ENCODE peak calls at places on chromosomes 1 and 21, in eight cellular contexts. One of them, this sample, is unnamed.
A peak's percentile ranks its signal among the peaks of the same experiment; 100 is the strongest.

GRCh38 chr1:180567664-180568063 is 8.9 kb downstream of the OVAAL start:
- DNase-seq in K562: no peak
- DNase-seq in transverse colon: no peak
- DNase-seq in HCT116: no peak
- DNase-seq in ovary: no peak
- DNase-seq in H54: no peak
- DNase-seq in IMR-90: no peak
- DNase-seq in uterus: no peak
- DNase-seq in this sample: no peak

GRCh38 chr21:33848252-33848953 is 67.2 kb downstream of the ATP5PO start:
- DNase-seq in K562: no peak
- DNase-seq in transverse colon: peak; percentile 22
- DNase-seq in HCT116: no peak
- DNase-seq in ovary: no peak
- DNase-seq in H54: no peak
- DNase-seq in IMR-90: no peak
- DNase-seq in uterus: no peak
- DNase-seq in this sample: no peak

GRCh38 chr1:244665771-244666217 is 12.9 kb downstream of the DESI2 start:
- DNase-seq in K562: no peak
- DNase-seq in transverse colon: no peak
- DNase-seq in HCT116: no peak
- DNase-seq in ovary: no peak
- DNase-seq in H54: no peak
- DNase-seq in IMR-90: peak; percentile 45
- DNase-seq in uterus: no peak
- DNase-seq in this sample: peak; percentile 14

GRCh38 chr1:189524501-189524900 is 953.2 kb downstream of the BRINP3 start:
- DNase-seq in K562: no peak
- DNase-seq in transverse colon: no peak
- DNase-seq in HCT116: no peak
- DNase-seq in ovary: no peak
- DNase-seq in H54: no peak
- DNase-seq in IMR-90: peak; percentile 56
- DNase-seq in uterus: no peak
- DNase-seq in this sample: no peak

GRCh38 chr1:1173793-1174415 is at the start of gene TTLL10:
- DNase-seq in K562: no peak
- DNase-seq in transverse colon: peak; percentile 40
- DNase-seq in HCT116: no peak
- DNase-seq in ovary: no peak
- DNase-seq in H54: no peak
- DNase-seq in IMR-90: no peak
- DNase-seq in uterus: no peak
- DNase-seq in this sample: no peak

GRCh38 chr1:15684042-15684461 is at the start of gene PLEKHM2:
- DNase-seq in K562: peak; percentile 88
- DNase-seq in transverse colon: peak; percentile 50
- DNase-seq in HCT116: no peak
- DNase-seq in ovary: no peak
- DNase-seq in H54: no peak
- DNase-seq in IMR-90: peak; percentile 35
- DNase-seq in uterus: peak; percentile 45
- DNase-seq in this sample: peak; percentile 68

GRCh38 chr1:39272791-39273071 is 68.2 kb downstream of the MACF1 start:
- DNase-seq in K562: no peak
- DNase-seq in transverse colon: no peak
- DNase-seq in HCT116: no peak
- DNase-seq in ovary: no peak
- DNase-seq in H54: no peak
- DNase-seq in IMR-90: no peak
- DNase-seq in uterus: no peak
- DNase-seq in this sample: no peak

GRCh38 chr1:150017206-150017750 is 6.8 kb upstream of the OTUD7B start:
- DNase-seq in K562: no peak
- DNase-seq in transverse colon: peak; percentile 46
- DNase-seq in HCT116: no peak
- DNase-seq in ovary: no peak
- DNase-seq in H54: no peak
- DNase-seq in IMR-90: no peak
- DNase-seq in uterus: no peak
- DNase-seq in this sample: no peak

GRCh38 chr1:234848972-234849641 is 239.1 kb upstream of the IRF2BP2 start:
- DNase-seq in K562: no peak
- DNase-seq in transverse colon: no peak
- DNase-seq in HCT116: no peak
- DNase-seq in ovary: no peak
- DNase-seq in H54: no peak
- DNase-seq in IMR-90: peak; percentile 86
- DNase-seq in uterus: no peak
- DNase-seq in this sample: peak; percentile 32

GRCh38 chr21:26116456-26117011 is 54.0 kb downstream of the APP start:
- DNase-seq in K562: no peak
- DNase-seq in transverse colon: no peak
- DNase-seq in HCT116: no peak
- DNase-seq in ovary: no peak
- DNase-seq in H54: no peak
- DNase-seq in IMR-90: peak; percentile 44
- DNase-seq in uterus: no peak
- DNase-seq in this sample: no peak

DNA sequence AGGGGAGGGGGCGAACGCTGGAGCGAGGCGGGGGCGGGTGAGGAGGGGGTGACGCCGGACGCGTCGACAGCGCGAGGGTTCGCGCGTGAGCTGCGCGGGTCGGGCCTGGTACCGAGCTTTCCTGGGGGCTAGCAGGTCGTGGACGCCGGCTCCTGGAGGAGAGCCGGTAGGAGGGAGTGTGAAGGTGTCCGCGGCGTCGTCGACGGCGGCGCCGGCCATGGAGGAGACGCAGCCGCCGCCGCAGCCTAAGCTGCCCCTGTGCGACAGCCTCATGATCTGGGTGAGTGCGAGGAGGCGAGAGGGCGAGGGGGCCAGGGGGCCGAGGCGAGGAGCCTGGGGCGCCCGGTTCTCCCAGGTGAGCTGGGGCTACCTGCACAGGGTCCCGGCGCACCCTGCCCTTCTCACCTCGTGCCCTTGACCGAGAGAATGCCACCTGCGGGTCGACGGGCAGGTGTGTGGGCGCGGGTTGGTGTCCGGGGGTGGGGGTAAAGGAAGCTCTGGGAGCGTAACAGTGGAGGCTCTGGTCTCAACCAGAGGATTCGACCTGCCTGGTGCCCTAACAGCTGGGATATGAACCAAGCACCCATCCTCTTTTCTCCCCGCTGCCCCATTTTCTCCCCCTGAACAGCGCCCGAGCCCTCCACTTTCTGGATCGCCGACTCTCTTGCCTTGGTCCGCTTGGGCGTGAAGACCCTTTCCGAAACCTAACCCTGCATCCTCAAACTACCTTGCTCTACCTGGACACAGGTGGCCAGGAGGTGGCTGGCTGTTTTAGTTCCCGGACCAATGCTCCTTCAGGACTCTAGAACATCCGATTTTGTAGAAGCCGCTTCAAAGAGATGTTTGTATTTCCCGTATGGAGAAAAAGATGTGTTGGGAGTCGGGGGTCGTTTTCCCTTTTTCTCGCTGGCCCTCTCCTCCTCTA is at the start of gene HOOK1:
- DNase-seq in K562: no peak
- DNase-seq in transverse colon: peak; percentile 30
- DNase-seq in HCT116: no peak
- DNase-seq in ovary: peak; percentile 8
- DNase-seq in H54: no peak
- DNase-seq in IMR-90: no peak
- DNase-seq in uterus: no peak
- DNase-seq in this sample: no peak
- TF ChIP-seq POLR2A in K562: no peak
- TF ChIP-seq POLR2A in transverse colon: no peak
- TF ChIP-seq POLR2A in HCT116: no peak
- TF ChIP-seq POLR2A in ovary: no peak
- TF ChIP-seq POLR2A in H54: no peak
- TF ChIP-seq POLR2A in IMR-90: no peak
- TF ChIP-seq POLR2A in uterus: no peak
- TF ChIP-seq POLR2A in this sample: no peak

DNA sequence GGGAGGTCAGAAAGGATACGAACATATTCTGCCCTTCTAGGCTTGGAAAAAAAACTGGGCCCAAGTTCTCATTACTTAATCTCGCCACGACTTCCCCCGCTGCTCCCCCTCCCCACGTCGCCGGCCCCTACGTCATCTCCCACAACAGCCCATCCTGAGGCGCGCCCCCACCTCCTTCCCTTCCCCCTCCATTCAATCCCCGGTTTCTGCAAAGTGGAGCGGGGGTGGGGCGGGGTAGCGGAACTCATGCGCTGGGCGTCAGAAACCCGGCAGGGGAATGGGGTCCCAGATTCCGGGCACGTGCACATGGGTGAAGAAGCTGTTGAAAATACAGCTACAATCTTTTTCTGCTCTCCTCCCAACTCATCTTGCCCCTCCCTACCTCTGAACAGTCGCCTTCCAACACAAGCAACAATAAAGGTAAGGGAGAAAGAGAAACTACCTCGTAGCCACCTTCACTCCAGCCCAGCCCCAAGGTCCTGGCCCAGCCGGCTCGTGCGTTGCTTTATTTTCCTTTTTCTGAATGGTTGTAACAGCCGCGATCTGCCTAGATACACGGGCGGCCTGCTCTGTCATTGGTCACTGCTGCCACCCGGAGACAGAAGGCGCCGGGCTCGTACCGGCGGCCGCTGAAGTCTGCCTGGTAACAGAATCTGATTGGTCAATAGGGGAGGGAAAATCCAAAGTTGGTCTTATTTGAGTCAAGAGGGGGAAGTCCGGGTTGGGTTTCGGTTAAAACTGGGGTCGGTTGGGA is at the start of gene RFX5:
- DNase-seq in K562: peak; percentile 97
- DNase-seq in transverse colon: peak; percentile 96
- DNase-seq in HCT116: peak; percentile 98
- DNase-seq in ovary: peak; percentile 87
- DNase-seq in H54: peak; percentile 98
- DNase-seq in IMR-90: peak; percentile 98
- DNase-seq in uterus: peak; percentile 91
- DNase-seq in this sample: peak; percentile 97
- TF ChIP-seq POLR2A in K562: peak; percentile 82
- TF ChIP-seq POLR2A in transverse colon: peak; percentile 79
- TF ChIP-seq POLR2A in HCT116: peak; percentile 57
- TF ChIP-seq POLR2A in ovary: peak; percentile 68
- TF ChIP-seq POLR2A in H54: peak; percentile 34
- TF ChIP-seq POLR2A in IMR-90: peak; percentile 73
- TF ChIP-seq POLR2A in uterus: peak; percentile 55
- TF ChIP-seq POLR2A in this sample: peak; percentile 81

DNA sequence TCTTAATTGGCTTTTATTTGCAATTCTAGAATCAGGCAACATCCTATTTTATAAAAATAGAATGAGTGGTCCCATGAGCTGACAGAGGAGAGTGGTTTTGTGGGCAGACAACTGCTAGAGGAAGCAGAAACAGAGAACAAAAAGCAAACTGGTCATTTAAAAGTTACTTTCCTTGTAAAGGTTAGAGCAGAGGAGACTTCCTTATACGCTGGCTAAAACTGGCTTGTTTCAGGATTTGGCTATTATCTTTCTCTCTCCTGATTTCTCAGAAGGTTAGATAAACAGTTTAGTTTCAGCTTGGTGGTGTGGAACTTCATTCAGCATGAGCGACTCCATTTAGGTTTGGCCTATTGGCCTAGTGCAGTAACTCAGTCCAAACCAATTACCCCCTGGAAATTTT is 32.3 kb upstream of the IL20 start:
- DNase-seq in K562: no peak
- DNase-seq in transverse colon: no peak
- DNase-seq in HCT116: no peak
- DNase-seq in ovary: no peak
- DNase-seq in H54: no peak
- DNase-seq in IMR-90: no peak
- DNase-seq in uterus: no peak
- DNase-seq in this sample: no peak
- TF ChIP-seq POLR2A in K562: no peak
- TF ChIP-seq POLR2A in transverse colon: no peak
- TF ChIP-seq POLR2A in HCT116: no peak
- TF ChIP-seq POLR2A in ovary: no peak
- TF ChIP-seq POLR2A in H54: no peak
- TF ChIP-seq POLR2A in IMR-90: no peak
- TF ChIP-seq POLR2A in uterus: no peak
- TF ChIP-seq POLR2A in this sample: no peak

GRCh38 chr1:43976045-43976444 is 1.3 kb downstream of the ATP6V0B start:
- DNase-seq in K562: peak; percentile 51
- DNase-seq in transverse colon: no peak
- DNase-seq in HCT116: no peak
- DNase-seq in ovary: no peak
- DNase-seq in H54: no peak
- DNase-seq in IMR-90: no peak
- DNase-seq in uterus: no peak
- DNase-seq in this sample: peak; percentile 59

GRCh38 chr1:43973981-43974442 is 748 bp upstream of the ATP6V0B start:
- DNase-seq in K562: no peak
- DNase-seq in transverse colon: no peak
- DNase-seq in HCT116: no peak
- DNase-seq in ovary: no peak
- DNase-seq in H54: no peak
- DNase-seq in IMR-90: no peak
- DNase-seq in uterus: no peak
- DNase-seq in this sample: no peak

GRCh38 chr1:43975249-43975961 is 645 bp downstream of the ATP6V0B start:
- DNase-seq in K562: no peak
- DNase-seq in transverse colon: peak; percentile 73
- DNase-seq in HCT116: no peak
- DNase-seq in ovary: peak; percentile 45
- DNase-seq in H54: no peak
- DNase-seq in IMR-90: no peak
- DNase-seq in uterus: peak; percentile 46
- DNase-seq in this sample: peak; percentile 72

GRCh38 chr1:43976890-43977289 is 2.1 kb upstream of the B4GALT2 start:
- DNase-seq in K562: no peak
- DNase-seq in transverse colon: no peak
- DNase-seq in HCT116: no peak
- DNase-seq in ovary: no peak
- DNase-seq in H54: no peak
- DNase-seq in IMR-90: no peak
- DNase-seq in uterus: no peak
- DNase-seq in this sample: no peak

DNA sequence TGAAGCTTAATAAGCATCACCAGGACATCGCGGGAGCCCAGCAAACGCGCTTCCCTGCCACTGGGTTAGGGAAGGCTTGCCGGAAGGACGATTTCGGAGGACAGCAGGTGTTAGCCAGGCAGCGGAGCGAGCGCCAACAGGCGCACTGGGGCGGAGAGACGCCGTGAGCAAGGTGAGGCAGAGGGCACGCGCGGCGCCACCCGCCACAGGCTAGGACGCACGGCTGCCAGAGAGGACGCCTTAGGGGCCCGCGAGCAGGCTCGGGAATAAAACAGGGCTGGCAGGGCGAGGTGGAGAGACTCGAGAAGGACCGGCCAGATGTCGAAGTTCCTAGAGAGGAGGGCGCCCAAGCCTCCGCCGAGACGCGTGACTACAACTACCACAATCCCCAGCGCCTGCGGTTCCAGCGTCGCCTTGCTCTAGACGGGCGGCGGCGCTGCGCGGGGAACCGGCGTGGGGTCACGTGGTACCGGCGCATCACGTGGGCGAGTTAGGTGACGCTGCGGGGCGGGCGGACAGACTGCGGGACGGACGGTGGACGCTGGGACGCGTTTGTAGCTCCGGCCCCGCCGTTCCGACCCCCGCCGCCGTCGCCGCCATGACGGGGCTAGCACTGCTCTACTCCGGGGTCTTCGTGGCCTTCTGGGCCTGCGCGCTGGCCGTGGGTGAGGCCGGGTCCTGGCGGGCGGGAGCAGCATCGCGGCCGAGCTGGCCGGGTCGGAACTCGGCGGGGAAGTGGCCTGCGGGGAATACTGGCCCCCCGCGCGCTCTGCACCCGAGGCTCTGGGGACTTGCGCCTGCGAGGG is at the start of gene ATP6V0B:
- DNase-seq in K562: peak; percentile 91
- DNase-seq in transverse colon: peak; percentile 98
- DNase-seq in HCT116: peak; percentile 87
- DNase-seq in ovary: peak; percentile 92
- DNase-seq in H54: peak; percentile 97
- DNase-seq in IMR-90: peak; percentile 89
- DNase-seq in uterus: peak; percentile 95
- DNase-seq in this sample: peak; percentile 96
- TF ChIP-seq POLR2A in K562: peak; percentile 81
- TF ChIP-seq POLR2A in transverse colon: peak; percentile 94
- TF ChIP-seq POLR2A in HCT116: peak; percentile 84
- TF ChIP-seq POLR2A in ovary: peak; percentile 92
- TF ChIP-seq POLR2A in H54: peak; percentile 94
- TF ChIP-seq POLR2A in IMR-90: peak; percentile 77
- TF ChIP-seq POLR2A in uterus: peak; percentile 88
- TF ChIP-seq POLR2A in this sample: peak; percentile 92